ENCODE peak calls at places on chromosomes 4 and X, in nine cellular contexts. One of them, this sample, is unnamed. For H3K4me1, the result is how much of the 10 kb centered on the place peaks cover.

GRCh38 chr4:68430337-68430736 is 16.9 kb upstream of the TMPRSS11E start:
- DNase-seq in MM.1S: no peak
- DNase-seq in uterus: no peak
- DNase-seq in GM12878: no peak
- DNase-seq in right lobe of liver: no peak
- DNase-seq in CD8-positive, alpha-beta T cell: no peak
- DNase-seq in IMR-90: no peak
- DNase-seq in left ventricle myocardium inferior: no peak
- DNase-seq in HCT116: no peak
- DNase-seq in this sample: no peak

GRCh38 chr4:115332078-115332477 is 218.7 kb upstream of the NDST4 start:
- DNase-seq in MM.1S: no peak
- DNase-seq in uterus: no peak
- DNase-seq in GM12878: no peak
- DNase-seq in right lobe of liver: no peak
- DNase-seq in CD8-positive, alpha-beta T cell: no peak
- DNase-seq in IMR-90: no peak
- DNase-seq in left ventricle myocardium inferior: no peak
- DNase-seq in HCT116: no peak
- DNase-seq in this sample: no peak

GRCh38 chr4:6641164-6641970 is 882 bp downstream of the MRFAP1 start:
- DNase-seq in MM.1S: peak
- DNase-seq in uterus: peak
- DNase-seq in GM12878: no peak
- DNase-seq in right lobe of liver: peak
- DNase-seq in CD8-positive, alpha-beta T cell: no peak
- DNase-seq in IMR-90: peak
- DNase-seq in left ventricle myocardium inferior: peak
- DNase-seq in HCT116: no peak
- DNase-seq in this sample: peak

GRCh38 chrX:9338986-9339385 is 125.9 kb upstream of the TBL1X start:
- DNase-seq in MM.1S: no peak
- DNase-seq in uterus: no peak
- DNase-seq in GM12878: no peak
- DNase-seq in right lobe of liver: no peak
- DNase-seq in CD8-positive, alpha-beta T cell: no peak
- DNase-seq in IMR-90: no peak
- DNase-seq in left ventricle myocardium inferior: no peak
- DNase-seq in HCT116: no peak
- DNase-seq in this sample: no peak

GRCh38 chr4:1980561-1981041 is 28.2 kb downstream of the NELFA start:
- DNase-seq in MM.1S: no peak
- DNase-seq in uterus: no peak
- DNase-seq in GM12878: no peak
- DNase-seq in right lobe of liver: peak
- DNase-seq in CD8-positive, alpha-beta T cell: no peak
- DNase-seq in IMR-90: no peak
- DNase-seq in left ventricle myocardium inferior: no peak
- DNase-seq in HCT116: no peak
- DNase-seq in this sample: no peak

GRCh38 chr4:113468165-113469022 is 293.1 kb downstream of the CAMK2D start:
- DNase-seq in MM.1S: no peak
- DNase-seq in uterus: peak
- DNase-seq in GM12878: no peak
- DNase-seq in right lobe of liver: no peak
- DNase-seq in CD8-positive, alpha-beta T cell: no peak
- DNase-seq in IMR-90: peak
- DNase-seq in left ventricle myocardium inferior: peak
- DNase-seq in HCT116: peak
- DNase-seq in this sample: peak

GRCh38 chr4:142719854-142720541 is 126.1 kb downstream of the INPP4B start:
- DNase-seq in MM.1S: peak
- DNase-seq in uterus: no peak
- DNase-seq in GM12878: no peak
- DNase-seq in right lobe of liver: no peak
- DNase-seq in CD8-positive, alpha-beta T cell: no peak
- DNase-seq in IMR-90: peak
- DNase-seq in left ventricle myocardium inferior: no peak
- DNase-seq in HCT116: peak
- DNase-seq in this sample: no peak

GRCh38 chr4:122341906-122342305 is 36.9 kb upstream of the ADAD1 start:
- DNase-seq in MM.1S: no peak
- DNase-seq in uterus: no peak
- DNase-seq in GM12878: no peak
- DNase-seq in right lobe of liver: no peak
- DNase-seq in CD8-positive, alpha-beta T cell: no peak
- DNase-seq in IMR-90: peak
- DNase-seq in left ventricle myocardium inferior: no peak
- DNase-seq in HCT116: no peak
- DNase-seq in this sample: no peak

GRCh38 chr4:8378101-8378724 is 62.3 kb downstream of the ACOX3 start:
- DNase-seq in MM.1S: no peak
- DNase-seq in uterus: no peak
- DNase-seq in GM12878: no peak
- DNase-seq in right lobe of liver: no peak
- DNase-seq in CD8-positive, alpha-beta T cell: no peak
- DNase-seq in IMR-90: no peak
- DNase-seq in left ventricle myocardium inferior: peak
- DNase-seq in HCT116: no peak
- DNase-seq in this sample: no peak

GRCh38 chrX:39827959-39828358 is 269.8 kb downstream of the BCOR start:
- DNase-seq in MM.1S: no peak
- DNase-seq in uterus: no peak
- DNase-seq in GM12878: no peak
- DNase-seq in right lobe of liver: no peak
- DNase-seq in CD8-positive, alpha-beta T cell: no peak
- DNase-seq in IMR-90: no peak
- DNase-seq in left ventricle myocardium inferior: peak
- DNase-seq in HCT116: no peak
- DNase-seq in this sample: no peak

GRCh38 chr4:97759785-97760184 is 383.5 kb downstream of the STPG2 start:
- DNase-seq in MM.1S: no peak
- DNase-seq in uterus: no peak
- DNase-seq in GM12878: no peak
- DNase-seq in right lobe of liver: no peak
- DNase-seq in CD8-positive, alpha-beta T cell: no peak
- DNase-seq in IMR-90: no peak
- DNase-seq in left ventricle myocardium inferior: no peak
- DNase-seq in HCT116: no peak
- DNase-seq in this sample: no peak

GRCh38 chr4:49709775-49710174 is 723.7 kb downstream of the CWH43 start:
- DNase-seq in MM.1S: no peak
- DNase-seq in uterus: no peak
- DNase-seq in GM12878: no peak
- DNase-seq in right lobe of liver: no peak
- DNase-seq in CD8-positive, alpha-beta T cell: no peak
- DNase-seq in IMR-90: no peak
- DNase-seq in left ventricle myocardium inferior: no peak
- DNase-seq in HCT116: no peak
- DNase-seq in this sample: no peak

GRCh38 chr4:137283737-137284136 is 248.6 kb downstream of the PCDH18 start:
- DNase-seq in MM.1S: peak
- DNase-seq in uterus: no peak
- DNase-seq in GM12878: no peak
- DNase-seq in right lobe of liver: no peak
- DNase-seq in CD8-positive, alpha-beta T cell: no peak
- DNase-seq in IMR-90: peak
- DNase-seq in left ventricle myocardium inferior: no peak
- DNase-seq in HCT116: no peak
- DNase-seq in this sample: no peak

GRCh38 chrX:109537324-109537665 is 651 bp downstream of the NXT2 start:
- DNase-seq in MM.1S: peak
- DNase-seq in uterus: peak
- DNase-seq in GM12878: no peak
- DNase-seq in right lobe of liver: no peak
- DNase-seq in CD8-positive, alpha-beta T cell: no peak
- DNase-seq in IMR-90: peak
- DNase-seq in left ventricle myocardium inferior: no peak
- DNase-seq in HCT116: no peak
- DNase-seq in this sample: no peak

GRCh38 chrX:19513383-19513782 is 1.9 kb downstream of the MAP3K15 start:
- DNase-seq in MM.1S: no peak
- DNase-seq in uterus: no peak
- DNase-seq in GM12878: no peak
- DNase-seq in right lobe of liver: no peak
- DNase-seq in CD8-positive, alpha-beta T cell: no peak
- DNase-seq in IMR-90: peak
- DNase-seq in left ventricle myocardium inferior: no peak
- DNase-seq in HCT116: no peak
- DNase-seq in this sample: no peak

GRCh38 chr4:2141022-2141761 is 82.1 kb downstream of the NAT8L start:
- DNase-seq in MM.1S: peak
- DNase-seq in uterus: no peak
- DNase-seq in GM12878: peak
- DNase-seq in right lobe of liver: no peak
- DNase-seq in CD8-positive, alpha-beta T cell: no peak
- DNase-seq in IMR-90: no peak
- DNase-seq in left ventricle myocardium inferior: no peak
- DNase-seq in HCT116: no peak
- DNase-seq in this sample: no peak

GRCh38 chrX:7316280-7316679 is 168.3 kb upstream of the PUDP start:
- DNase-seq in MM.1S: no peak
- DNase-seq in uterus: no peak
- DNase-seq in GM12878: no peak
- DNase-seq in right lobe of liver: no peak
- DNase-seq in CD8-positive, alpha-beta T cell: no peak
- DNase-seq in IMR-90: no peak
- DNase-seq in left ventricle myocardium inferior: no peak
- DNase-seq in HCT116: no peak
- DNase-seq in this sample: no peak

GRCh38 chrX:21989415-21989814 is 42.7 kb upstream of the PHEX start:
- DNase-seq in MM.1S: no peak
- DNase-seq in uterus: no peak
- DNase-seq in GM12878: peak
- DNase-seq in right lobe of liver: no peak
- DNase-seq in CD8-positive, alpha-beta T cell: no peak
- DNase-seq in IMR-90: no peak
- DNase-seq in left ventricle myocardium inferior: no peak
- DNase-seq in HCT116: no peak
- DNase-seq in this sample: no peak

DNA sequence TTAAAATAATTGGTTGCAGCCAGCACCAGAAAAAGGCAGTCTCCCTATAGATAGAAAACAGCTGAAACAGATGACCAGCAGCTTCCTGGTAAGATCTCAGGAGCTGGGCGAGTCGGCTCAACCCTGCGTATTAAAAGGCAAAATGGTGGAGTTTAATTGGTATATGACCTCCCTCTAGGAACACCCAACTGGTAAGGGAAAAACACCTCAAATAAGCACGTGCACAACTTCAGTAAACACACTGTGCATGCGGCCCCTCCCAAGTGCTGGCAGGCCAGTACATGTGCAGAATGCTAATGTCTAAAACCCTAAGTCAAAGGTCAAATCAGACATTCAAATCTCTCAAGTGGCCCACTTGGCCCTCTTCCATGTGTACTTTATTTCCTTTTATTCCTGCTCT is 103.2 kb upstream of the PDE5A start:
- DNase-seq in MM.1S: no peak
- DNase-seq in uterus: no peak
- DNase-seq in GM12878: no peak
- DNase-seq in right lobe of liver: no peak
- DNase-seq in CD8-positive, alpha-beta T cell: no peak
- DNase-seq in IMR-90: no peak
- DNase-seq in left ventricle myocardium inferior: no peak
- DNase-seq in HCT116: no peak
- DNase-seq in this sample: peak
- H3K4me1 ChIP-seq in MM.1S: under half
- H3K4me1 ChIP-seq in uterus: under half
- H3K4me1 ChIP-seq in GM12878: under half
- H3K4me1 ChIP-seq in right lobe of liver: under half
- H3K4me1 ChIP-seq in CD8-positive, alpha-beta T cell: under half
- H3K4me1 ChIP-seq in IMR-90: under half
- H3K4me1 ChIP-seq in left ventricle myocardium inferior: under half
- H3K4me1 ChIP-seq in HCT116: under half
- H3K4me1 ChIP-seq in this sample: under half

DNA sequence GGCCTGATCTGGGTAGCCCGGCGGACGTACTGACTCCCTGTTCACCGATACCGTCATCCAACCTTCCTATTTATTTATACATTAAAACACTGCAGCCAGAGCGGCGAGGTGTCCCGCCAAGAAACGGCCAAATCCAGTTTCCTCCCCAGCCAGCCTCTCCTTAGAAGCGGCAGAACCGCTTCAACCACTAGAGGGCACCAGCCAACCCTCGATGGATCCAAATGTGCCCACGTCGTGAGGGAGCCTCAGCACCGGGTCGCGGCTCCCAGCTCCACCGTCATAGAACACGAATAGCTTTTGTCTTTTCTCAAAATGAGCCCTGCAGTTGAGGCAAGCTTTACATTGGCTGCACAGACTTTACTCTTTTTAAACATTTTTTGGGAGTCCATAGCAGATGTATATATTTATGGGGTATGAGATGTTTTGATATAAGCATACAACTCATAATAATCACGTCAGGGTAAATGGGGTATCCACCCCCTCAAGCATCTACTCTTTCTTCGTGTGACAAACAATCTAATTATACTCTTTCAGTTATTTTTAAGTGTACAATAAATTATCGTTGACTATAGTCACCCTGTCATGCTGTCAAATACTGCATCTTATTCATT is 13.0 kb upstream of the HELT start:
- DNase-seq in MM.1S: peak
- DNase-seq in uterus: peak
- DNase-seq in GM12878: peak
- DNase-seq in right lobe of liver: peak
- DNase-seq in CD8-positive, alpha-beta T cell: peak
- DNase-seq in IMR-90: peak
- DNase-seq in left ventricle myocardium inferior: peak
- DNase-seq in HCT116: peak
- DNase-seq in this sample: peak
- H3K4me1 ChIP-seq in MM.1S: under half
- H3K4me1 ChIP-seq in uterus: under half
- H3K4me1 ChIP-seq in GM12878: under half
- H3K4me1 ChIP-seq in right lobe of liver: under half
- H3K4me1 ChIP-seq in CD8-positive, alpha-beta T cell: under half
- H3K4me1 ChIP-seq in IMR-90: under half
- H3K4me1 ChIP-seq in left ventricle myocardium inferior: under half
- H3K4me1 ChIP-seq in HCT116: under half
- H3K4me1 ChIP-seq in this sample: under half

GRCh38 chr4:169152104-169152503 is 118.7 kb downstream of the SH3RF1 start:
- DNase-seq in MM.1S: no peak
- DNase-seq in uterus: no peak
- DNase-seq in GM12878: no peak
- DNase-seq in right lobe of liver: no peak
- DNase-seq in CD8-positive, alpha-beta T cell: no peak
- DNase-seq in IMR-90: no peak
- DNase-seq in left ventricle myocardium inferior: no peak
- DNase-seq in HCT116: no peak
- DNase-seq in this sample: no peak
- H3K4me1 ChIP-seq in MM.1S: under half
- H3K4me1 ChIP-seq in uterus: under half
- H3K4me1 ChIP-seq in GM12878: under half
- H3K4me1 ChIP-seq in right lobe of liver: under half
- H3K4me1 ChIP-seq in CD8-positive, alpha-beta T cell: under half
- H3K4me1 ChIP-seq in IMR-90: under half
- H3K4me1 ChIP-seq in left ventricle myocardium inferior: under half
- H3K4me1 ChIP-seq in HCT116: under half
- H3K4me1 ChIP-seq in this sample: under half

DNA sequence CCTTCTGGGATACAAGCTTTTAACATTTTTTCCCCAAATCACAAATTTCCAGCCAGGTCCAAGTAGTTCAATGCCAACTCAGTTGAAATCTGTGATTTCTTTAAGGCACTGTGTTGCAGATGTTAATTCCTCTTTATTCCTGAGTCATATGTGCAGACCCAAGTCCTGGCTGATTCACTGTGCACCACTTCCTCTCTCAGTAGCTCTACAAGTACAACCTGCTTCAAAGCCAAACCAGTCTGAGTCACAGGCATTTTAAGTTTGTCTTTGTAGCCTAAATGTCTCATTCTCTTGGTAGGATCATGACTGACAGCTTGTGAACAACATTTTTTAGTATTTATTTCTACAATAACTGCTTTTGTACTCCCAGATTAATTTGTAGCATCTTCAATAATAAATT is 165.6 kb upstream of the S100G start:
- DNase-seq in MM.1S: no peak
- DNase-seq in uterus: no peak
- DNase-seq in GM12878: no peak
- DNase-seq in right lobe of liver: no peak
- DNase-seq in CD8-positive, alpha-beta T cell: no peak
- DNase-seq in IMR-90: peak
- DNase-seq in left ventricle myocardium inferior: no peak
- DNase-seq in HCT116: peak
- DNase-seq in this sample: no peak
- H3K4me1 ChIP-seq in MM.1S: under half
- H3K4me1 ChIP-seq in uterus: under half
- H3K4me1 ChIP-seq in GM12878: under half
- H3K4me1 ChIP-seq in right lobe of liver: under half
- H3K4me1 ChIP-seq in CD8-positive, alpha-beta T cell: under half
- H3K4me1 ChIP-seq in IMR-90: under half
- H3K4me1 ChIP-seq in left ventricle myocardium inferior: under half
- H3K4me1 ChIP-seq in HCT116: under half
- H3K4me1 ChIP-seq in this sample: under half

This sample was measured in mucosa of descending colon.